ENCODE peak calls at places on chromosomes 6 and 20, in ten cellular contexts. T is GM20000, E is AG08396, H is GM03348, M is AG04450, Z is heart left ventricle, U is BJ, O is nephron progenitor cell, W is breast epithelium, N is mucosa of descending colon. D is an unnamed sample.

GRCh38 chr6:129369737-129370136 is 340.2 kb downstream of the ARHGAP18 start:
- DNase-seq in N (no peak), Z (no peak), H (no peak), W (no peak), T (no peak), U (no peak), E (no peak), M (no peak), O (no peak), D (no peak)

GRCh38 chr6:133890941-133891813 is 2.3 kb downstream of the TCF21 start:
- DNase-seq in T (peak; percentile 31), U (no peak), M (no peak), N (peak; percentile 45), H (peak; percentile 39), Z (peak; percentile 40), E (peak; percentile 61), W (no peak), O (peak; percentile 64), D (peak; percentile 51)

GRCh38 chr20:60009826-60010616 is 51.8 kb downstream of the CDH26 start:
- DNase-seq in E (no peak), M (no peak), T (no peak), N (no peak), O (no peak), W (no peak), H (no peak), U (no peak), Z (no peak), D (peak; percentile 1)

GRCh38 chr6:138722425-138723371 is 50.9 kb upstream of the CCDC28A start:
- DNase-seq in W (no peak), O (no peak), M (no peak), E (no peak), H (peak; percentile 13), Z (no peak), U (peak; percentile 20), T (no peak), N (no peak), D (peak; percentile 21)

GRCh38 chr20:34541264-34541901 is 17.1 kb upstream of the MAP1LC3A start:
- DNase-seq in W (no peak), E (no peak), N (peak; percentile 24), U (no peak), T (no peak), Z (no peak), M (no peak), O (no peak), H (no peak), D (no peak)

GRCh38 chr6:100622907-100623692 is 158.4 kb upstream of the SIM1 start:
- DNase-seq in E (peak; percentile 7), T (no peak), U (no peak), Z (no peak), W (no peak), M (peak; percentile 15), H (peak; percentile 22), N (no peak), O (no peak), D (no peak)

GRCh38 chr6:30938730-30939129 is 2.0 kb upstream of the MUCL3 start:
- DNase-seq in T (no peak), O (no peak), M (no peak), N (no peak), W (no peak), Z (no peak), E (no peak), U (no peak), H (no peak), D (no peak)

GRCh38 chr6:163324326-163324927 is 90.1 kb upstream of the QKI start:
- DNase-seq in H (peak; percentile 44), U (no peak), T (no peak), Z (no peak), O (no peak), M (no peak), E (no peak), N (no peak), W (no peak), D (no peak)

GRCh38 chr20:57586370-57586793 is 25.5 kb downstream of the PCK1 start:
- DNase-seq in H (no peak), W (no peak), O (peak; percentile 59), T (no peak), Z (no peak), E (no peak), M (no peak), U (no peak), N (peak; percentile 75), D (no peak)

GRCh38 chr6:39669943-39670342 is 55.3 kb downstream of the KIF6 start:
- DNase-seq in U (no peak), E (no peak), W (no peak), M (no peak), Z (no peak), H (no peak), T (no peak), O (no peak), N (no peak), D (no peak)

GRCh38 chr6:135002229-135002844 is 52.3 kb downstream of the HBS1L start:
- DNase-seq in N (no peak), U (no peak), T (peak; percentile 7), E (peak; percentile 16), M (no peak), Z (no peak), W (no peak), O (no peak), H (peak; percentile 34), D (peak; percentile 30)

GRCh38 chr20:44728835-44729342 is 13.7 kb downstream of the CCN5 start:
- DNase-seq in W (peak; percentile 83), N (no peak), O (no peak), Z (peak; percentile 75), E (peak; percentile 85), T (no peak), M (no peak), U (peak; percentile 77), H (peak; percentile 91), D (peak; percentile 91)

GRCh38 chr6:113490356-113490755 is 366.8 kb upstream of the MARCKS start:
- DNase-seq in M (no peak), E (no peak), U (no peak), O (no peak), Z (no peak), H (no peak), N (no peak), T (no peak), W (no peak), D (peak; percentile 78)

GRCh38 chr6:14211596-14211961 is 94.0 kb downstream of the CD83 start:
- DNase-seq in W (no peak), O (peak; percentile 51), M (no peak), H (peak; percentile 57), U (no peak), T (peak; percentile 50), Z (peak; percentile 68), N (peak; percentile 66), E (peak; percentile 29), D (peak; percentile 62)

GRCh38 chr20:58808296-58809046 is 42.2 kb downstream of the GNAS-AS1 start:
- DNase-seq in W (no peak), T (no peak), U (no peak), M (no peak), N (no peak), H (no peak), O (no peak), Z (no peak), E (no peak), D (no peak)

GRCh38 chr6:33008944-33009861 is at the start of gene HLA-DOA:
- DNase-seq in T (peak; percentile 93), E (peak; percentile 43), Z (no peak), N (no peak), W (no peak), M (no peak), H (peak; percentile 56), U (no peak), O (peak; percentile 56), D (peak; percentile 24)

GRCh38 chr6:36815962-36816735 is 23.1 kb downstream of the CPNE5 start:
- DNase-seq in E (no peak), T (no peak), N (no peak), U (peak; percentile 14), H (no peak), O (no peak), W (no peak), Z (no peak), M (no peak), D (no peak)

GRCh38 chr6:73579851-73580246 is 59.0 kb upstream of the EEF1A1 start:
- DNase-seq in W (peak; percentile 30), M (peak; percentile 76), U (peak; percentile 69), H (peak; percentile 72), E (peak; percentile 71), O (no peak), T (no peak), N (no peak), Z (peak; percentile 27), D (no peak)

GRCh38 chr20:57685134-57685851 is 24.5 kb downstream of the PMEPA1 start:
- DNase-seq in H (no peak), O (no peak), M (no peak), E (no peak), Z (no peak), T (no peak), W (no peak), U (no peak), N (no peak), D (peak; percentile 67)

GRCh38 chr6:90168693-90169131 is 127.9 kb downstream of the BACH2 start:
- DNase-seq in E (peak; percentile 29), Z (no peak), M (peak; percentile 27), H (peak; percentile 8), N (no peak), W (no peak), T (no peak), U (peak; percentile 11), O (no peak), D (no peak)

GRCh38 chr6:14925627-14926026 is 320.2 kb upstream of the JARID2 start:
- DNase-seq in T (no peak), N (no peak), O (no peak), H (peak; percentile 27), U (no peak), E (peak; percentile 30), Z (no peak), M (peak; percentile 27), W (no peak), D (peak; percentile 68)

GRCh38 chr20:19850190-19850533 is 92.1 kb downstream of the RIN2 start:
- DNase-seq in T (no peak), U (no peak), N (no peak), E (peak; percentile 27), O (peak; percentile 22), W (no peak), Z (no peak), M (no peak), H (no peak), D (no peak)

GRCh38 chr6:90079555-90080490 is 185.6 kb downstream of the GJA10 start:
- DNase-seq in N (no peak), M (no peak), O (no peak), Z (no peak), H (no peak), U (no peak), T (no peak), E (no peak), W (no peak), D (no peak)

GRCh38 chr6:39496951-39497350 is 174.4 kb upstream of the KCNK16 start:
- DNase-seq in U (peak; percentile 14), M (no peak), E (no peak), N (peak; percentile 48), W (no peak), O (no peak), T (no peak), H (peak; percentile 38), Z (peak; percentile 58), D (no peak)

GRCh38 chr6:162964703-162965140 is 236.9 kb downstream of the PACRG start:
- DNase-seq in W (no peak), Z (peak; percentile 59), M (peak; percentile 100), T (no peak), E (peak; percentile 88), H (peak; percentile 85), N (no peak), U (peak; percentile 100), O (no peak), D (peak; percentile 79)

D was measured in NCI-H69.